ENCODE peak calls at places on chromosome 16, in four cellular contexts. S is aorta, N is left ventricle myocardium inferior, Y is iris pigment epithelial cell. C is an unnamed sample.

GRCh38 chr16:74742051-74742481 is 32.6 kb downstream of the FA2H start:
- DNase-seq in S (no peak), N (no peak), Y (peak), C (no peak)

GRCh38 chr16:54361246-54361645 is 74.7 kb upstream of the IRX3 start:
- DNase-seq in S (no peak), N (no peak), Y (no peak), C (no peak)

GRCh38 chr16:87344931-87345631 is 27.9 kb upstream of the C16orf95 start:
- DNase-seq in S (no peak), N (no peak), Y (peak), C (no peak)

GRCh38 chr16:31134091-31134571 is 1.4 kb downstream of the PRSS8 start:
- DNase-seq in S (no peak), N (no peak), Y (peak), C (no peak)

GRCh38 chr16:63581560-63581959 is 1540.3 kb downstream of the CDH11 start:
- DNase-seq in S (no peak), N (peak), Y (no peak), C (no peak)

GRCh38 chr16:19884611-19885455 is at the start of gene GPRC5B:
- DNase-seq in S (peak), N (peak), Y (peak), C (no peak)

GRCh38 chr16:5321925-5322324 is 224.3 kb upstream of the EEF2KMT start:
- DNase-seq in S (no peak), N (no peak), Y (peak), C (no peak)

GRCh38 chr16:53817117-53817516 is 113.2 kb downstream of the FTO start:
- DNase-seq in S (peak), N (no peak), Y (peak), C (peak)

C was measured in kidney epithelial cell.